ENCODE peak calls at places on chromosomes 7 and 10, in seven cellular contexts. X is neural progenitor cell, A is MM.1S, R is GM23338, W is SK-N-SH, E is GM23248, G is HCT116. V is an unnamed sample.

GRCh38 chr7:232571-233455 is 40.4 kb downstream of the FAM20C start:
- DNase-seq in G (no peak), A (no peak), W (no peak), R (no peak), X (no peak), E (peak), V (no peak)

GRCh38 chr10:77716943-77717735 is 79.5 kb upstream of the KCNMA1 start:
- DNase-seq in X (no peak), A (no peak), R (no peak), G (no peak), W (no peak), E (peak), V (no peak)

GRCh38 chr7:131383937-131384635 is 56.4 kb downstream of the MKLN1 start:
- DNase-seq in G (no peak), R (no peak), W (peak), E (no peak), X (no peak), A (no peak), V (no peak)

GRCh38 chr10:624605-625334 is 64.7 kb downstream of the DIP2C start:
- DNase-seq in R (peak), X (peak), A (no peak), E (peak), W (peak), G (no peak), V (no peak)

GRCh38 chr10:129258570-129258969 is 208.5 kb upstream of the MGMT start:
- DNase-seq in E (no peak), A (no peak), X (no peak), W (no peak), G (no peak), R (no peak), V (no peak)

GRCh38 chr7:19113001-19113349 is 4.5 kb downstream of the TWIST1 start:
- DNase-seq in X (no peak), A (no peak), W (no peak), R (no peak), E (no peak), G (no peak), V (no peak)

GRCh38 chr10:17074548-17074860 is 55.1 kb downstream of the CUBN start:
- DNase-seq in X (no peak), E (peak), W (no peak), R (no peak), G (no peak), A (no peak), V (no peak)

GRCh38 chr7:152521420-152522337 is 85.9 kb upstream of the KMT2C start:
- DNase-seq in E (no peak), A (no peak), W (no peak), G (no peak), R (no peak), X (no peak), V (no peak)

GRCh38 chr10:29731760-29732159 is 97.0 kb upstream of the SVIL start:
- DNase-seq in G (no peak), E (no peak), X (peak), R (peak), W (no peak), A (no peak), V (no peak)

GRCh38 chr7:48837266-48837665 is 87.1 kb upstream of the CDC14C start:
- DNase-seq in E (no peak), R (no peak), X (no peak), A (no peak), W (no peak), G (no peak), V (no peak)

GRCh38 chr10:14839305-14839695 is 1.2 kb downstream of the HSPA14 start:
- DNase-seq in G (no peak), W (no peak), A (no peak), E (peak), R (peak), X (peak), V (peak)

GRCh38 chr10:102621418-102622325 is 22.6 kb upstream of the TRIM8 start:
- DNase-seq in W (no peak), E (peak), A (no peak), X (no peak), R (no peak), G (no peak), V (no peak)

DNA sequence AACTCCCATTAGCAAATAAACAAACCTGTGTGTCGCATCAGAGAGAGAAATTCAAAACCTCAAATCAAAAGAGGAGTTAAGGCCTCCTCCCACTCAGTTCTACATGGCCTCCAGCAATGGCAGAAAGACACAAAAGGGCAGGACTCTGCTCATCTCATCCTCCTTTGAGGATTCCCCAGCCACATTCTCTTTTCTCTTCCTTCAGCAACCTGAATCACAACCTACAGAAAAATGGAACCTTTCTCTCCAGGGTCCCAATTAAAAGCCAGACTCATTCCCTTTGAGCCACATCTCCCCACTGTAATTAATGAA is 7.9 kb downstream of the OSBPL3 start:
- DNase-seq in W (no peak), A (no peak), R (no peak), E (no peak), X (no peak), G (no peak), V (no peak)
- TF ChIP-seq EZH2phosphoT487 in W (no peak), A (no peak), R (no peak), E (no peak), X (no peak), G (no peak), V (no peak)

GRCh38 chr10:58715056-58715455 is 202.4 kb downstream of the BICC1 start:
- DNase-seq in R (no peak), G (no peak), W (no peak), A (no peak), E (peak), X (no peak), V (no peak)
- TF ChIP-seq EZH2phosphoT487 in R (no peak), G (no peak), W (no peak), A (no peak), E (no peak), X (no peak), V (no peak)

GRCh38 chr7:94810496-94810895 is 96.9 kb upstream of the PPP1R9A start:
- DNase-seq in W (no peak), A (no peak), G (no peak), E (no peak), R (no peak), X (no peak), V (no peak)
- TF ChIP-seq EZH2phosphoT487 in W (no peak), A (no peak), G (no peak), E (no peak), R (no peak), X (no peak), V (no peak)

GRCh38 chr10:104492349-104492940 is 138.8 kb downstream of the CFAP58 start:
- DNase-seq in W (no peak), R (no peak), X (no peak), E (peak), A (no peak), G (no peak), V (no peak)

GRCh38 chr10:104485632-104486031 is 132.0 kb downstream of the CFAP58 start:
- DNase-seq in E (no peak), X (peak), R (peak), A (no peak), G (peak), W (no peak), V (no peak)

GRCh38 chr10:104483582-104483981 is 129.9 kb downstream of the CFAP58 start:
- DNase-seq in R (no peak), E (no peak), X (no peak), G (no peak), W (no peak), A (no peak), V (no peak)

GRCh38 chr10:104488046-104488832 is 134.6 kb downstream of the CFAP58 start:
- DNase-seq in R (no peak), X (peak), G (no peak), E (peak), W (no peak), A (no peak), V (no peak)

DNA sequence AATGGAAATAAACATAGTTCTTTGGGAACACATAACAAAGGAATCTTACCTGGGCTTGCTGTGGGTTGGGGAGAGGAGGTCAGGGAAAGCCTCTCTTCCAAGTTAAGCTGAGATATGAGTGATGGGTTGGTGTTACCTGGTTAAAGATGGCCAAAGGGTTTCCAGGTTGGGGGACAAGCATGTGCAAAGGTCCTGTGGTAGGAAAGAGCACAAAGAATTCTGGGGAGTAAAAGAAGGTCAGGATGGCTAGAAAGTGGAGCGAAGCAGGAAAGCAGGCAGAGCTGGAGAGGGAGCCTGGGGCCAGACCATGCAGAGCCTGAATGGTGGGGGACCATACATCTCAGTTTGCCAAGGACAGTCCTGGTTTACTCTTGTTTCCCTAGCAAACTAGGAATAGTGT is 133.2 kb downstream of the CFAP58 start:
- DNase-seq in X (no peak), G (no peak), A (no peak), W (no peak), R (no peak), E (no peak), V (no peak)
- TF ChIP-seq EZH2phosphoT487 in X (no peak), G (no peak), A (no peak), W (no peak), R (no peak), E (no peak), V (no peak)

V was measured in OCI-LY7.